ENCODE peak calls at places on chromosome 16, in eight cellular contexts. M is CD8-positive, alpha-beta T cell; L is hepatocyte; H is AG09309; U is lower leg skin; Y is PC-9; G is RWPE2; C is fibroblast of lung. W is an unnamed sample.
A peak's percentile ranks its signal among the peaks of the same experiment; 100 is the strongest.

GRCh38 chr16:68503334-68503733 is 35.8 kb upstream of the ZFP90 start:
- DNase-seq in G (no peak), U (no peak), M (no peak), H (peak; percentile 11), Y (peak; percentile 72), C (no peak), L (no peak), W (no peak)

GRCh38 chr16:76162046-76162445 is 115.2 kb upstream of the CNTNAP4 start:
- DNase-seq in C (no peak), U (no peak), H (no peak), M (no peak), Y (no peak), L (no peak), G (no peak), W (no peak)

GRCh38 chr16:24009955-24010354 is 174.2 kb downstream of the PRKCB start:
- DNase-seq in G (no peak), C (no peak), U (no peak), M (no peak), Y (no peak), H (no peak), L (no peak), W (no peak)

GRCh38 chr16:69772560-69773254 is 10.6 kb downstream of the WWP2 start:
- DNase-seq in L (no peak), U (no peak), M (no peak), C (no peak), H (no peak), Y (no peak), G (no peak), W (no peak)

GRCh38 chr16:59848314-59848713 is 1114.2 kb upstream of the GOT2 start:
- DNase-seq in G (no peak), Y (no peak), L (peak; percentile 13), H (no peak), M (no peak), C (peak; percentile 28), U (no peak), W (no peak)

GRCh38 chr16:66189951-66190350 is 176.5 kb upstream of the CDH5 start:
- DNase-seq in U (no peak), C (peak; percentile 97), G (no peak), Y (no peak), M (no peak), L (no peak), H (peak; percentile 67), W (no peak)

GRCh38 chr16:4370570-4371480 is 823 bp upstream of the VASN start:
- DNase-seq in H (peak; percentile 86), L (peak; percentile 60), C (peak; percentile 88), U (no peak), G (no peak), Y (no peak), M (no peak), W (no peak)

GRCh38 chr16:15644306-15644961 is 1.5 kb upstream of the MARF1 start:
- DNase-seq in H (peak; percentile 55), C (no peak), Y (no peak), M (no peak), G (peak; percentile 76), L (peak; percentile 33), U (peak; percentile 29), W (no peak)

GRCh38 chr16:89710709-89711564 is 9.4 kb upstream of the SPATA2L start:
- DNase-seq in L (no peak), C (no peak), U (no peak), Y (peak; percentile 11), H (no peak), G (peak; percentile 61), M (no peak), W (no peak)

GRCh38 chr16:53958481-53958880 is 254.5 kb downstream of the FTO start:
- DNase-seq in L (no peak), Y (no peak), M (no peak), G (no peak), U (no peak), H (no peak), C (no peak), W (no peak)

GRCh38 chr16:22664561-22664997 is 149.4 kb upstream of the HS3ST2 start:
- DNase-seq in Y (no peak), G (no peak), M (no peak), H (no peak), U (no peak), C (no peak), L (no peak), W (peak; percentile 53)

GRCh38 chr16:75029854-75030253 is 31.0 kb downstream of the ZNRF1 start:
- DNase-seq in Y (peak; percentile 91), G (no peak), C (peak; percentile 57), M (no peak), L (no peak), U (no peak), H (peak; percentile 11), W (no peak)

GRCh38 chr16:1336619-1337018 is 3.2 kb downstream of the BAIAP3 start:
- DNase-seq in M (no peak), G (no peak), C (no peak), Y (no peak), L (no peak), U (no peak), H (no peak), W (no peak)

GRCh38 chr16:1334739-1335138 is 1.3 kb downstream of the BAIAP3 start:
- DNase-seq in Y (no peak), U (no peak), H (no peak), M (no peak), G (no peak), L (no peak), C (no peak), W (no peak)

GRCh38 chr16:1335211-1335971 is 1.9 kb downstream of the BAIAP3 start:
- DNase-seq in G (no peak), Y (no peak), U (no peak), C (no peak), M (no peak), H (no peak), L (no peak), W (no peak)

GRCh38 chr16:1337486-1337885 is 4.0 kb downstream of the BAIAP3 start:
- DNase-seq in C (no peak), Y (no peak), M (no peak), H (no peak), U (no peak), G (no peak), L (no peak), W (no peak)

GRCh38 chr16:1335996-1336395 is 2.6 kb downstream of the BAIAP3 start:
- DNase-seq in H (no peak), C (no peak), M (no peak), Y (no peak), L (no peak), G (no peak), U (no peak), W (no peak)
- TF ChIP-seq CTCF in H (no peak), C (no peak), M (no peak), Y (no peak), L (no peak), G (no peak), U (no peak), W (no peak)

DNA sequence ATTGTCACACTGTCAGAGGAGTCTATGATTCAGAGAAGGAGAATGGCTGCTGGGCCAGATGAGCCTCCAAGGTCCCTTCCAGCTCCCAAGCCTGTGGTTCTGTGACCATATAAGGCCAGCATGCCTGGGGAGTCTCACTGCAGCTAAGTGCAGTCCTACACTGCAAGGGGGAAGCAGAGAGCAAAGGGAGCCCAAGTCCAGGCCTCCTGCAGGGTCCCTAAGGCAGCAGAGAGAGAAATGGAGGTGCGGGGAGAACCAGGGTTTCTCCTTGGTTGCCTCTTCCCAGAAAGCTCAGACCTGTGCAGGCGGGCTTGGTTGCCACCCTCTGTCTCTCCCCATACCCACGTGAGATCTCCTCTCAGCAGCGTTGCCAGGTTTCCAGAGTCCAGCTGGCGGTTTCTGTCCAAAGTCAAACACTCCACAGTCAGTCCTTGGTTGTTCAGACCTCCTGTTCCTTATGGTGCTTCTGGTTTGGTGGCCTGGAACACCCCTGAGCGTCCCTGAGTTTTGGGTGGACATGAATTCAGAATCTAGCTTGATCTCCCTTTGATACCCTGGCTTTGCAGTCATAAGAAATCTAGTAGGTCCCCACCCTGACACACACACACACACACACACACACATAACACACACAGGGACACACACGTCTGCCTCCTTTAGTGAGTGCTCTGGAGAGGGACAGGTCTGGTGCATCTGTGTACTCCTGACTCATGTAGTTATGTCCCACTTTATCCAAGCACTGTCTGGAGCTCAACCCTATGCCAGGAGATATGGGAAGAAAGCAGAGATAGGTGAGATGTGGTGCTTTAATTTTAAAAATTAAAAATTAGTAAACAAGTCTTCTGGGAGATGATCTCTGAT is 78.8 kb downstream of the GNAO1 start:
- DNase-seq in L (peak; percentile 68), H (peak; percentile 16), G (no peak), U (no peak), Y (no peak), C (no peak), M (no peak), W (no peak)
- TF ChIP-seq CTCF in L (peak; percentile 18), H (peak; percentile 52), G (no peak), U (no peak), Y (no peak), C (no peak), M (no peak), W (no peak)

GRCh38 chr16:30867747-30868146 is 26.1 kb downstream of the BCL7C start:
- DNase-seq in L (peak; percentile 22), M (no peak), C (peak; percentile 16), U (no peak), G (no peak), Y (no peak), H (no peak), W (no peak)
- TF ChIP-seq CTCF in L (peak; percentile 7), M (no peak), C (peak; percentile 32), U (no peak), G (no peak), Y (peak; percentile 47), H (peak; percentile 32), W (no peak)

GRCh38 chr16:26665166-26665939 is 401.4 kb upstream of the C16orf82 start:
- DNase-seq in Y (no peak), C (no peak), H (no peak), U (no peak), M (no peak), L (no peak), G (no peak), W (no peak)
- TF ChIP-seq CTCF in Y (no peak), C (no peak), H (no peak), U (no peak), M (no peak), L (no peak), G (no peak), W (no peak)

DNA sequence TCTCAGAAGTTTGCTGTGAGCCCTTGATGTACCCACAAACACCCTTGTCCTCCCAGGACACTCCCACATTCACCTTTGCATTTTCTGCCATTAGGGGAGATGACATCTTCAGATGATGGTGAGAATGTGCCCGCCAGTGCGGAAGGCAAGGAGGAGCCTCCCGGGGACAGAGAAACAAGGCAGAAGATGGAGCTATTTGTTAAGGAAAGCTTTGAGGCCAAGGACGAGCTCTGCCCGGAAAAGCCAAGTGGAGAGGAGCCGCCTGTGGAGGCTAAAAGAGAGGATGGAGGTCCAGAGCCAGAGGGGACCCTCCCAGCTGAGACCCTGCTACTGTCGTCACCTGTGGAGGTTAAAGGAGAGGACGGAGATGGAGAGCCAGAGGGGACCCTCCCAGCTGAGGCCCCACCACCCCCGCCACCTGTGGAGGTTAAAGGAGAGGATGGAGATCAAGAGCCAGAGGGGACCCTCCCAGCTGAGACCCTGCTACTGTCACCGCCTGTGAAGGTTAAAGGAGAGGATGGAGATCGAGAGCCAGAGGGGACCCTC is 17.0 kb downstream of the TAF1C start:
- DNase-seq in U (no peak), M (no peak), L (no peak), Y (no peak), C (no peak), G (no peak), H (no peak), W (no peak)
- TF ChIP-seq CTCF in U (no peak), M (no peak), L (no peak), Y (no peak), C (no peak), G (no peak), H (no peak), W (no peak)

W was measured in GM10248.